ENCODE peak calls at places on chromosomes 4 and X, in seven cellular contexts. U is pancreas; E is AG04450; C is naive thymus-derived CD4-positive, alpha-beta T cell; Z is epithelial cell of prostate; J is colonic mucosa; Q is breast epithelium. R is an unnamed sample.

GRCh38 chr4:151865744-151866143 is 104.9 kb upstream of the GATB start:
- DNase-seq in U (no peak), E (no peak), C (no peak), Z (no peak), J (no peak), Q (no peak), R (no peak)

GRCh38 chr4:29966386-29966785 is 753.8 kb upstream of the PCDH7 start:
- DNase-seq in U (no peak), E (no peak), C (no peak), Z (no peak), J (no peak), Q (no peak), R (no peak)

GRCh38 chr4:7410470-7410869 is 24.3 kb downstream of the PSAPL1 start:
- DNase-seq in U (no peak), E (no peak), C (no peak), Z (no peak), J (no peak), Q (peak; percentile 2), R (no peak)

GRCh38 chr4:178553201-178553600 is 1111.0 kb upstream of the AGA start:
- DNase-seq in U (no peak), E (no peak), C (no peak), Z (no peak), J (no peak), Q (no peak), R (no peak)

GRCh38 chr4:78584863-78585576 is 33.5 kb downstream of the ANXA3 start:
- DNase-seq in U (no peak), E (no peak), C (no peak), Z (no peak), J (no peak), Q (no peak), R (no peak)

GRCh38 chrX:26254436-26254835 is 38.5 kb downstream of the MAGEB5 start:
- DNase-seq in U (no peak), E (no peak), C (no peak), Z (no peak), J (no peak), Q (no peak), R (no peak)

GRCh38 chrX:11100281-11101035 is 10.7 kb upstream of the HCCS start:
- DNase-seq in U (no peak), E (peak; percentile 52), C (no peak), Z (no peak), J (peak; percentile 54), Q (peak; percentile 44), R (no peak)

GRCh38 chrX:44828008-44828605 is 15.7 kb upstream of the DUSP21 start:
- DNase-seq in U (no peak), E (peak; percentile 47), C (no peak), Z (peak; percentile 37), J (no peak), Q (no peak), R (no peak)

GRCh38 chr4:154416183-154416543 is 75.4 kb downstream of the DCHS2 start:
- DNase-seq in U (no peak), E (no peak), C (no peak), Z (no peak), J (peak; percentile 24), Q (no peak), R (no peak)

GRCh38 chr4:96312049-96312685 is 472.3 kb downstream of the PDHA2 start:
- DNase-seq in U (no peak), E (no peak), C (no peak), Z (no peak), J (no peak), Q (no peak), R (no peak)

GRCh38 chr4:146521543-146522097 is at the start of gene SLC10A7:
- DNase-seq in U (peak; percentile 87), E (peak; percentile 24), C (peak; percentile 49), Z (peak; percentile 14), J (peak; percentile 84), Q (peak; percentile 43), R (peak; percentile 63)

GRCh38 chrX:40047485-40047884 is 50.3 kb downstream of the BCOR start:
- DNase-seq in U (no peak), E (no peak), C (no peak), Z (no peak), J (no peak), Q (no peak), R (no peak)

GRCh38 chrX:21166302-21166982 is 207.8 kb upstream of the CNKSR2 start:
- DNase-seq in U (no peak), E (no peak), C (no peak), Z (no peak), J (no peak), Q (no peak), R (no peak)

GRCh38 chr4:108821056-108821925 is 58.4 kb upstream of the ETNPPL start:
- DNase-seq in U (no peak), E (no peak), C (no peak), Z (no peak), J (no peak), Q (no peak), R (no peak)

GRCh38 chr4:57064120-57064519 is 46.1 kb downstream of the IGFBP7 start:
- DNase-seq in U (no peak), E (no peak), C (no peak), Z (no peak), J (no peak), Q (no peak), R (no peak)

GRCh38 chrX:21745756-21746155 is 12.2 kb downstream of the SMPX start:
- DNase-seq in U (no peak), E (no peak), C (no peak), Z (no peak), J (peak; percentile 47), Q (no peak), R (no peak)

GRCh38 chr4:153649572-153649991 is 34.5 kb upstream of the TLR2 start:
- DNase-seq in U (no peak), E (no peak), C (no peak), Z (no peak), J (no peak), Q (no peak), R (no peak)

GRCh38 chr4:152342293-152342692 is 193.6 kb downstream of the FBXW7 start:
- DNase-seq in U (no peak), E (no peak), C (no peak), Z (peak; percentile 14), J (no peak), Q (no peak), R (no peak)

GRCh38 chrX:110108381-110108796 is 105.5 kb downstream of the TMEM164 start:
- DNase-seq in U (no peak), E (no peak), C (no peak), Z (no peak), J (no peak), Q (no peak), R (no peak)

GRCh38 chr4:44487341-44487740 is 38.7 kb upstream of the KCTD8 start:
- DNase-seq in U (no peak), E (no peak), C (no peak), Z (peak; percentile 41), J (no peak), Q (no peak), R (no peak)

GRCh38 chr4:118225521-118225920 is 127.3 kb downstream of the PRSS12 start:
- DNase-seq in U (no peak), E (no peak), C (no peak), Z (no peak), J (no peak), Q (no peak), R (no peak)

DNA sequence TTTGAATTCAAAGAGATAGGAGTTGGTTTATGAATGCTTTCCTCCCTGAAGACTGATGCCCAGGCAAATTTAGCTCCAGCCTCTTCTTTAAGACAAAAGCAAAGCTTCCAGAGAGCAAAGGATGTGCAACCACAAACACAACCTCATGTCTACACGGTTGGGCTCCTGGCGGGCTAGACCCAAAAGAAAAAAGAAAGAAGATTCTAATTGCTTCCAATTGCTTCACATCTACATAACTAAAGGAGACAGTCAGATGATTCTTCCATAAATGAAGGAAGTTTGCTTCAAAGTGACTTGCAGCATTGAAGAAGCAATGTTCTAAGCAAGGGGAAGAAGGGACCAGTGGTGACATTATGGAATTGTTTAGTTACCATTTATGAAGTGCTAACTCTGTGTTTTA is 1603.0 kb upstream of the TENM3 start:
- DNase-seq in U (no peak), E (no peak), C (no peak), Z (no peak), J (no peak), Q (no peak), R (no peak)
- H3K27ac ChIP-seq in U (no peak overlapping the region), E (no peak overlapping the region), C (no peak overlapping the region), Z (no peak overlapping the region), J (no peak overlapping the region), Q (no peak overlapping the region), R (no peak overlapping the region)

GRCh38 chr4:1792158-1792831 is 798 bp upstream of the FGFR3 start:
- DNase-seq in U (no peak), E (no peak), C (no peak), Z (no peak), J (no peak), Q (no peak), R (no peak)
- H3K27ac ChIP-seq in U (peak overlapping the region; percentile 75), E (no peak overlapping the region), C (no peak overlapping the region), Z (no peak overlapping the region), J (no peak overlapping the region), Q (no peak overlapping the region), R (no peak overlapping the region)

GRCh38 chr4:60313616-60314015 is 886.5 kb upstream of the ADGRL3 start:
- DNase-seq in U (no peak), E (no peak), C (no peak), Z (no peak), J (no peak), Q (no peak), R (no peak)
- H3K27ac ChIP-seq in U (no peak overlapping the region), E (no peak overlapping the region), C (no peak overlapping the region), Z (no peak overlapping the region), J (no peak overlapping the region), Q (no peak overlapping the region), R (no peak overlapping the region)

DNA sequence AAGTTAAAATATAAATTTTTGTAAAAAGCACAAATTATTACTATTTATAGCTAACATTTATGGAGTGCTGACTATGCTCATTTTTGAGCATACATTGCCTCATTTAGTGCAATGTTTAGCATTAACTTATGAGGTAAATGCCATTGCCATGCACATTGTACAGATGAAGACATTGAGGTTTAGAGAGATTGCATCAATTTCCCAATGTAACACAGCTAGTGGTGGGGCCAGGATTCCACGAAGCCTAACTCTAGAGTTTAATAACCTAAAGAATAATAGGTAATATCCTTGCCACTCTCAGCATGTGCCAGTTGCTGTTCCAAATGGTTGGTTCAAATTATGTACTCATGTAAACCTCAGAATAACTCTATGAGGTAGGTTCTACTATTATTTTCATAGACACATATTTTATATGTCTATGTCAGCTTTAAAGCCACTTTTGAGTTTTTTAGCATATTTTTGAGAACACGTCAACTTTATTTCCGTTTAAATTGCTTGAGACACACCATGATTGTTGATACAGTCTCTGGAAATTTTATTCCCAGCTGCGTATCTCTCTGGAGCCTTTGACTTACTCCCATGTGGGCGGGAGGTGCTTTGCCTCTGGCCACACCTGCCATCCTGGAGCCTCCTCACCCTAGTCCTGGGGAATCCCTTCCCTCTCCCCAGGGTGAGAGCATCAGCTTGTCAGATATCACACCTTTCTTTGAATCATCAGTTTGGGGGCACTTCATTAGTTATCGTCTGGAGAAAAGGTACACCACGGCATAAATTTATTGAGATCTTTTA is 10.8 kb upstream of the ADH1A start:
- DNase-seq in U (no peak), E (peak; percentile 6), C (no peak), Z (no peak), J (no peak), Q (no peak), R (no peak)
- H3K27ac ChIP-seq in U (no peak overlapping the region), E (peak overlapping the region; percentile 77), C (no peak overlapping the region), Z (no peak overlapping the region), J (peak overlapping the region; percentile 4), Q (peak overlapping the region; percentile 66), R (no peak overlapping the region)

GRCh38 chr4:61837395-61837794 is 637.3 kb downstream of the ADGRL3 start:
- DNase-seq in U (no peak), E (no peak), C (no peak), Z (no peak), J (no peak), Q (no peak), R (no peak)
- H3K27ac ChIP-seq in U (no peak overlapping the region), E (no peak overlapping the region), C (no peak overlapping the region), Z (no peak overlapping the region), J (no peak overlapping the region), Q (no peak overlapping the region), R (no peak overlapping the region)

R was measured in PC-9.